ENCODE peak calls at places on chromosome 6, in eight cellular contexts. One of them, this sample, is unnamed. For H3K4me1, the result is how much of the 10 kb centered on the place peaks cover.

GRCh38 chr6:27478141-27478705 is 5.3 kb upstream of the ZNF184 start:
- DNase-seq in breast epithelium: no peak
- DNase-seq in endothelial cell of umbilical vein: no peak
- DNase-seq in HepG2: no peak
- DNase-seq in Peyer's patch: no peak
- DNase-seq in GM12878: no peak
- DNase-seq in IMR-90: peak
- DNase-seq in tibial nerve: no peak
- DNase-seq in this sample: no peak

GRCh38 chr6:19851273-19852089 is 14.3 kb downstream of the ID4 start:
- DNase-seq in GM12878: no peak
- DNase-seq in Peyer's patch: no peak
- DNase-seq in breast epithelium: no peak
- DNase-seq in HepG2: peak
- DNase-seq in tibial nerve: peak
- DNase-seq in IMR-90: peak
- DNase-seq in endothelial cell of umbilical vein: peak
- DNase-seq in this sample: no peak

GRCh38 chr6:105753184-105754097 is 332.7 kb upstream of the PRDM1 start:
- DNase-seq in IMR-90: peak
- DNase-seq in Peyer's patch: no peak
- DNase-seq in GM12878: no peak
- DNase-seq in tibial nerve: no peak
- DNase-seq in HepG2: no peak
- DNase-seq in endothelial cell of umbilical vein: no peak
- DNase-seq in breast epithelium: no peak
- DNase-seq in this sample: no peak

GRCh38 chr6:116218172-116218633 is 35.7 kb downstream of the TSPYL4 start:
- DNase-seq in IMR-90: peak
- DNase-seq in Peyer's patch: no peak
- DNase-seq in GM12878: no peak
- DNase-seq in HepG2: no peak
- DNase-seq in endothelial cell of umbilical vein: peak
- DNase-seq in tibial nerve: no peak
- DNase-seq in breast epithelium: no peak
- DNase-seq in this sample: no peak

GRCh38 chr6:17705428-17705777 is 1.3 kb downstream of the NUP153 start:
- DNase-seq in GM12878: no peak
- DNase-seq in breast epithelium: no peak
- DNase-seq in Peyer's patch: no peak
- DNase-seq in endothelial cell of umbilical vein: peak
- DNase-seq in tibial nerve: peak
- DNase-seq in IMR-90: peak
- DNase-seq in HepG2: peak
- DNase-seq in this sample: no peak

GRCh38 chr6:35707714-35708407 is 19.1 kb upstream of the FKBP5 start:
- DNase-seq in HepG2: no peak
- DNase-seq in GM12878: no peak
- DNase-seq in endothelial cell of umbilical vein: no peak
- DNase-seq in Peyer's patch: no peak
- DNase-seq in breast epithelium: no peak
- DNase-seq in IMR-90: no peak
- DNase-seq in tibial nerve: no peak
- DNase-seq in this sample: no peak

GRCh38 chr6:39887692-39888450 is 46.4 kb downstream of the MOCS1 start:
- DNase-seq in breast epithelium: no peak
- DNase-seq in HepG2: peak
- DNase-seq in tibial nerve: peak
- DNase-seq in Peyer's patch: no peak
- DNase-seq in IMR-90: peak
- DNase-seq in endothelial cell of umbilical vein: peak
- DNase-seq in GM12878: no peak
- DNase-seq in this sample: no peak

GRCh38 chr6:125267806-125268523 is 33.8 kb downstream of the HDDC2 start:
- DNase-seq in breast epithelium: no peak
- DNase-seq in HepG2: no peak
- DNase-seq in Peyer's patch: no peak
- DNase-seq in endothelial cell of umbilical vein: peak
- DNase-seq in IMR-90: no peak
- DNase-seq in GM12878: no peak
- DNase-seq in tibial nerve: no peak
- DNase-seq in this sample: no peak

GRCh38 chr6:11585426-11586016 is 48.0 kb downstream of the TMEM170B start:
- DNase-seq in breast epithelium: no peak
- DNase-seq in endothelial cell of umbilical vein: peak
- DNase-seq in IMR-90: peak
- DNase-seq in HepG2: peak
- DNase-seq in Peyer's patch: no peak
- DNase-seq in tibial nerve: no peak
- DNase-seq in GM12878: peak
- DNase-seq in this sample: no peak

GRCh38 chr6:48184644-48185043 is 73.6 kb upstream of the PTCHD4 start:
- DNase-seq in HepG2: no peak
- DNase-seq in breast epithelium: no peak
- DNase-seq in IMR-90: no peak
- DNase-seq in endothelial cell of umbilical vein: no peak
- DNase-seq in GM12878: no peak
- DNase-seq in Peyer's patch: no peak
- DNase-seq in tibial nerve: no peak
- DNase-seq in this sample: no peak

GRCh38 chr6:84278311-84278710 is 50.9 kb upstream of the CEP162 start:
- DNase-seq in tibial nerve: no peak
- DNase-seq in IMR-90: no peak
- DNase-seq in endothelial cell of umbilical vein: no peak
- DNase-seq in HepG2: no peak
- DNase-seq in Peyer's patch: no peak
- DNase-seq in breast epithelium: no peak
- DNase-seq in GM12878: no peak
- DNase-seq in this sample: no peak

GRCh38 chr6:53359843-53360834 is 11.4 kb upstream of the ELOVL5 start:
- DNase-seq in tibial nerve: no peak
- DNase-seq in IMR-90: peak
- DNase-seq in breast epithelium: no peak
- DNase-seq in Peyer's patch: no peak
- DNase-seq in endothelial cell of umbilical vein: peak
- DNase-seq in HepG2: peak
- DNase-seq in GM12878: no peak
- DNase-seq in this sample: no peak

GRCh38 chr6:47922391-47922790 is 140.6 kb downstream of the OPN5 start:
- DNase-seq in GM12878: no peak
- DNase-seq in tibial nerve: no peak
- DNase-seq in endothelial cell of umbilical vein: no peak
- DNase-seq in HepG2: no peak
- DNase-seq in Peyer's patch: no peak
- DNase-seq in breast epithelium: no peak
- DNase-seq in IMR-90: no peak
- DNase-seq in this sample: no peak

GRCh38 chr6:34235605-34236422 is 859 bp upstream of the HMGA1 start:
- DNase-seq in GM12878: no peak
- DNase-seq in HepG2: no peak
- DNase-seq in endothelial cell of umbilical vein: peak
- DNase-seq in breast epithelium: no peak
- DNase-seq in Peyer's patch: peak
- DNase-seq in tibial nerve: peak
- DNase-seq in IMR-90: peak
- DNase-seq in this sample: peak

GRCh38 chr6:166540631-166541331 is 45.7 kb downstream of the RAMACL start:
- DNase-seq in endothelial cell of umbilical vein: no peak
- DNase-seq in GM12878: peak
- DNase-seq in Peyer's patch: peak
- DNase-seq in IMR-90: peak
- DNase-seq in breast epithelium: no peak
- DNase-seq in HepG2: no peak
- DNase-seq in tibial nerve: peak
- DNase-seq in this sample: no peak

DNA sequence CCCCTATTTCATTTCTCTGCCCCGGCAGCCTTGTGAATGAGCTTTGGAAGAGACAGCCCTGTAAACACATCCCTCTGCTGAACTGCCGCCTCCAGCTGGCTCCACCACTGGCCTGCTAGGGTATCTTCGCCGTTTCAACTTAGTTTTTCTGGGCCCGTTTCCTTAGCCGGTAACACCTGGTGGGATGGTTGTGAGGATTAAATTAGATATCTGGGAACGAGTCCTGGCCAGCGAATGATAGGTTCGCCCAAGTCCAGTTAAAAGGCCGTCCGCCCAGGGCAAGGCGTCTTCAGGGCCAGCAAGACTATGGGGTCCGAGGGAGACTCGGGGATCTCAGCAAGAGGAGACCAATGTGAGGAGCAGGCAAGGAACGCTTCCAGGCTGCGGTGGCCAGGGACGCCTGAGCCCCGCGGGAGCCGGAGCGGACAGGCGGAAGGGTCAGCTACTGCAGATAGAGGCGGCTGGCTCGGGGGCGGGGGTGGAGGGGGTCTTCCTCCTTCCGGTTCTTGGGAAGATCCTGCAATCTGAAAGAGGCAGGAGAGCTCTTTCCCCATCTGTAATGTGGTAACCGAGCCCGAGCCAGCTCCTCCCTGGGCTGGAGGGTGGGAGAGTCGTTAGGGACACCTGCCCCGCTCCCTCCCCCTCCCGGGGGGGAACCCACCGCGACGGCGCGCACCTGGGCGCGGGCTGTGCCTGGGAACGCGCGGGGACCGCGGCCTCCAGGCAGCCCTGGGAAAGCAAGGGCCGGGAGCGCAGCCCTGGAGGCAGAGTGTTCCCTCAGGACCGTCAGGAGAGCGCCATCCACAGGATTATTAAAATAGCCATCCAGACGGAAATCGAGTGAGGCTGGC is 4.5 kb upstream of the PTCRA start:
- DNase-seq in Peyer's patch: no peak
- DNase-seq in tibial nerve: no peak
- DNase-seq in breast epithelium: no peak
- DNase-seq in HepG2: no peak
- DNase-seq in endothelial cell of umbilical vein: no peak
- DNase-seq in GM12878: no peak
- DNase-seq in IMR-90: no peak
- DNase-seq in this sample: no peak
- H3K4me3 ChIP-seq in Peyer's patch: peak
- H3K4me3 ChIP-seq in tibial nerve: no peak
- H3K4me3 ChIP-seq in breast epithelium: peak
- H3K4me3 ChIP-seq in HepG2: peak
- H3K4me3 ChIP-seq in endothelial cell of umbilical vein: no peak
- H3K4me3 ChIP-seq in GM12878: no peak
- H3K4me3 ChIP-seq in IMR-90: no peak
- H3K4me3 ChIP-seq in this sample: peak

GRCh38 chr6:43773050-43773956 is 3.3 kb downstream of the VEGFA start:
- DNase-seq in breast epithelium: no peak
- DNase-seq in GM12878: no peak
- DNase-seq in tibial nerve: no peak
- DNase-seq in Peyer's patch: peak
- DNase-seq in endothelial cell of umbilical vein: peak
- DNase-seq in IMR-90: peak
- DNase-seq in HepG2: peak
- DNase-seq in this sample: peak
- TF ChIP-seq POLR2A in breast epithelium: no peak
- TF ChIP-seq POLR2A in GM12878: peak
- TF ChIP-seq POLR2A in tibial nerve: no peak
- TF ChIP-seq POLR2A in Peyer's patch: peak
- TF ChIP-seq POLR2A in endothelial cell of umbilical vein: no peak
- TF ChIP-seq POLR2A in IMR-90: peak
- TF ChIP-seq POLR2A in HepG2: peak
- TF ChIP-seq POLR2A in this sample: no peak

DNA sequence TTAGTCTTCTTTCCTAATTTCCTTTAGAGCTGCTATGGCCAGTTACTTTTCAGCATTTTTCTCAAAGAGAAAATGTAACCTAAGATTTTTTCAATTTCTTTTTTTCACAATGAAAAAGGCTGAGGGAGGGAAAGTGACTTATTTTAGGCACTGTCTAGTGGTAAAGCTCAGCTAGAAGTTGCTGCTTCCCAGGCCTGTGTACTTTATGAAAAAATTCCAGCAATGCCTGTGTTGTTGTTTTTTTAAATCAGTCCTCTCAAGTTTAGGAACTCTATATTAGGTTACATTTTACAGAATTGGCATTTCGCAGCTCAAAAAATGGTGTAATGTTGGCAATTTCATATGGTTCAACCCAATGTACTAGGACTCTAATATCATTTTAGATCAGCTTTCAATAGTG is 269.6 kb downstream of the ARID1B start:
- DNase-seq in tibial nerve: no peak
- DNase-seq in GM12878: no peak
- DNase-seq in HepG2: no peak
- DNase-seq in endothelial cell of umbilical vein: no peak
- DNase-seq in breast epithelium: no peak
- DNase-seq in Peyer's patch: no peak
- DNase-seq in IMR-90: peak
- DNase-seq in this sample: no peak
- H3K4me1 ChIP-seq in tibial nerve: under half
- H3K4me1 ChIP-seq in GM12878: under half
- H3K4me1 ChIP-seq in HepG2: under half
- H3K4me1 ChIP-seq in endothelial cell of umbilical vein: under half
- H3K4me1 ChIP-seq in breast epithelium: under half
- H3K4me1 ChIP-seq in Peyer's patch: under half
- H3K4me1 ChIP-seq in IMR-90: under half
- H3K4me1 ChIP-seq in this sample: half or more

GRCh38 chr6:143678980-143679379 is 1.2 kb downstream of the PHACTR2 start:
- DNase-seq in Peyer's patch: no peak
- DNase-seq in GM12878: no peak
- DNase-seq in IMR-90: no peak
- DNase-seq in endothelial cell of umbilical vein: peak
- DNase-seq in HepG2: no peak
- DNase-seq in tibial nerve: no peak
- DNase-seq in breast epithelium: no peak
- DNase-seq in this sample: no peak

GRCh38 chr6:143677891-143678737 is at the start of gene PHACTR2:
- DNase-seq in tibial nerve: peak
- DNase-seq in Peyer's patch: peak
- DNase-seq in IMR-90: peak
- DNase-seq in GM12878: no peak
- DNase-seq in HepG2: peak
- DNase-seq in endothelial cell of umbilical vein: peak
- DNase-seq in breast epithelium: peak
- DNase-seq in this sample: peak

GRCh38 chr6:143675946-143676345 is 1.8 kb upstream of the PHACTR2 start:
- DNase-seq in endothelial cell of umbilical vein: no peak
- DNase-seq in HepG2: peak
- DNase-seq in breast epithelium: no peak
- DNase-seq in GM12878: no peak
- DNase-seq in Peyer's patch: no peak
- DNase-seq in tibial nerve: no peak
- DNase-seq in IMR-90: peak
- DNase-seq in this sample: no peak

GRCh38 chr6:143676437-143677045 is 1.2 kb upstream of the PHACTR2 start:
- DNase-seq in Peyer's patch: no peak
- DNase-seq in tibial nerve: no peak
- DNase-seq in IMR-90: no peak
- DNase-seq in GM12878: no peak
- DNase-seq in breast epithelium: no peak
- DNase-seq in endothelial cell of umbilical vein: no peak
- DNase-seq in HepG2: no peak
- DNase-seq in this sample: no peak

GRCh38 chr6:143677577-143677890 is 231 bp upstream of the PHACTR2 start:
- DNase-seq in endothelial cell of umbilical vein: no peak
- DNase-seq in breast epithelium: no peak
- DNase-seq in IMR-90: no peak
- DNase-seq in Peyer's patch: no peak
- DNase-seq in tibial nerve: no peak
- DNase-seq in GM12878: no peak
- DNase-seq in HepG2: no peak
- DNase-seq in this sample: no peak
- H3K4me3 ChIP-seq in endothelial cell of umbilical vein: peak
- H3K4me3 ChIP-seq in breast epithelium: peak
- H3K4me3 ChIP-seq in IMR-90: peak
- H3K4me3 ChIP-seq in Peyer's patch: peak
- H3K4me3 ChIP-seq in tibial nerve: peak
- H3K4me3 ChIP-seq in GM12878: no peak
- H3K4me3 ChIP-seq in HepG2: peak
- H3K4me3 ChIP-seq in this sample: peak

GRCh38 chr6:31203345-31203979 is 33.0 kb upstream of the POU5F1 start:
- DNase-seq in tibial nerve: no peak
- DNase-seq in GM12878: peak
- DNase-seq in Peyer's patch: peak
- DNase-seq in HepG2: peak
- DNase-seq in IMR-90: peak
- DNase-seq in breast epithelium: no peak
- DNase-seq in endothelial cell of umbilical vein: no peak
- DNase-seq in this sample: no peak
- TF ChIP-seq POLR2A in tibial nerve: no peak
- TF ChIP-seq POLR2A in GM12878: no peak
- TF ChIP-seq POLR2A in Peyer's patch: no peak
- TF ChIP-seq POLR2A in HepG2: no peak
- TF ChIP-seq POLR2A in IMR-90: no peak
- TF ChIP-seq POLR2A in breast epithelium: no peak
- TF ChIP-seq POLR2A in endothelial cell of umbilical vein: no peak
- TF ChIP-seq POLR2A in this sample: no peak